ENCODE peak calls at places on chromosome 16, in five cellular contexts. Q is neural crest cell, D is BJ, Y is pancreas, J is AG10803. O is an unnamed sample.

GRCh38 chr16:89505204-89506112 is 2.7 kb upstream of the SPG7 start:
- DNase-seq in Q (no peak), D (no peak), Y (peak; percentile 83), J (peak; percentile 72), O (peak; percentile 97)

GRCh38 chr16:84044108-84044488 is 1.5 kb upstream of the SLC38A8 start:
- DNase-seq in Q (no peak), D (no peak), Y (no peak), J (peak; percentile 21), O (peak; percentile 28)

GRCh38 chr16:3145151-3145550 is 10.3 kb downstream of the ZNF213 start:
- DNase-seq in Q (no peak), D (no peak), Y (no peak), J (no peak), O (no peak)

GRCh38 chr16:47034455-47034854 is 61.0 kb upstream of the DNAJA2 start:
- DNase-seq in Q (no peak), D (no peak), Y (no peak), J (no peak), O (no peak)

GRCh38 chr16:27252206-27252585 is 16.4 kb downstream of the NSMCE1 start:
- DNase-seq in Q (no peak), D (no peak), Y (no peak), J (no peak), O (no peak)

GRCh38 chr16:81158964-81159363 is 62.8 kb upstream of the GCSH start:
- DNase-seq in Q (no peak), D (no peak), Y (no peak), J (no peak), O (no peak)

GRCh38 chr16:13665876-13666275 is 254.1 kb upstream of the ERCC4 start:
- DNase-seq in Q (no peak), D (no peak), Y (no peak), J (no peak), O (no peak)

GRCh38 chr16:31354394-31355291 is at the start of gene ITGAX:
- DNase-seq in Q (no peak), D (no peak), Y (peak; percentile 72), J (no peak), O (peak; percentile 96)

GRCh38 chr16:23952128-23953041 is 116.6 kb downstream of the PRKCB start:
- DNase-seq in Q (no peak), D (peak; percentile 5), Y (peak; percentile 26), J (no peak), O (peak; percentile 86)

GRCh38 chr16:29729116-29729521 is 16.7 kb downstream of the C16orf54 start:
- DNase-seq in Q (no peak), D (no peak), Y (no peak), J (peak; percentile 56), O (no peak)

GRCh38 chr16:8868272-8869211 is at the start of gene CARHSP1:
- DNase-seq in Q (peak; percentile 81), D (peak; percentile 29), Y (peak; percentile 85), J (peak; percentile 83), O (peak; percentile 87)

GRCh38 chr16:8867483-8868271 is 1.1 kb downstream of the CARHSP1 start:
- DNase-seq in Q (no peak), D (no peak), Y (peak; percentile 62), J (no peak), O (peak; percentile 51)

GRCh38 chr16:8872071-8872470 is 3.3 kb upstream of the CARHSP1 start:
- DNase-seq in Q (no peak), D (no peak), Y (no peak), J (no peak), O (no peak)

GRCh38 chr16:8866884-8867482 is 1.8 kb downstream of the CARHSP1 start:
- DNase-seq in Q (no peak), D (no peak), Y (no peak), J (no peak), O (no peak)

GRCh38 chr16:8869212-8869987 is 594 bp upstream of the CARHSP1 start:
- DNase-seq in Q (no peak), D (no peak), Y (no peak), J (no peak), O (peak; percentile 34)
- TF ChIP-seq CTCF in Q (no peak), D (peak; percentile 2), Y (no peak), J (no peak), O (peak; percentile 35)

GRCh38 chr16:67226804-67227566 is at the start of gene TMEM208:
- DNase-seq in Q (peak; percentile 98), D (peak; percentile 92), Y (peak; percentile 96), J (peak; percentile 98), O (peak; percentile 99)
- TF ChIP-seq CTCF in Q (no peak), D (peak; percentile 17), Y (no peak), J (peak; percentile 25), O (no peak)

DNA sequence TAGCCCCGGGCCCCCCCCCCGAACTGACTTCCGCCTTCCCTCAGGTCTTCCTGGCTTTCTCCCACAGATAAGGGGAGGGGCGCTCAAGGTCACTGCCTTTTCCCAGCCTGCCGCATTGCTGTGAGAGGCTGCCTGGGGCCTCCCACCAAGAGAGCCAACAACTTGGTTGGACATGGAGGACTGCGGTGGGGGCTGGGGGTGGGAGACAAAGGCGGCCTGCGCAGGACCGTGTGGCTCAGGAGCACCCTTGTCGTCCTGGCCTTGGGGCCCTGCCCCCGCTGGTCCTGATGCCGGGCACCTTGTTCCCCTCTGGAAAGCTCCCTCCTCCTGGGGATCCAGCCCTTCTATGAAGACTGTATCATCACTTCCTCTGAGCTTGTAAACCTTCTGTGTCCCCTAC is 105.6 kb upstream of the FOXF1 start:
- DNase-seq in Q (no peak), D (no peak), Y (no peak), J (no peak), O (no peak)
- TF ChIP-seq CTCF in Q (no peak), D (no peak), Y (no peak), J (no peak), O (no peak)

GRCh38 chr16:12081048-12081404 is 104.5 kb downstream of the SNX29 start:
- DNase-seq in Q (no peak), D (no peak), Y (no peak), J (no peak), O (peak; percentile 74)
- TF ChIP-seq CTCF in Q (no peak), D (no peak), Y (no peak), J (no peak), O (no peak)

DNA sequence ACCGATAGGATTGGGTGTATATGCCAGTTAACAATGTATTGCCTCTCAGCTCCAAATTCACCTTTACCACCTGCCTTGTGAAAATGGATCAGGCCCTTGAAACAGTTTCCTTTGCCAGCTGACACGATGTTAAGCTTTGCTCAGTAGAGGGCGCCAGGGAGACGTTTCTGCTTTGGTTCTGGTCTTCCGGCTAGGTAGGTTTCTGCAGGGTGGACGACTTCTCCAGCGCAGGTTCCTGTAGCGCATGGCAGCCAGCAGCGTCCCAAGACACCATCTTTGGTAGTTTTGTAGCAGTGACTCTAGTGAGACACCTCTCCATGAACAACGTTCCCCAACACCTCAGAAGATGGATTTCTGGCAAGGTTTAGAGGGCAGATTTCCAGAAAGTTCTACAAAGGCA is 24.0 kb downstream of the SYCE1L start:
- DNase-seq in Q (peak; percentile 19), D (no peak), Y (no peak), J (no peak), O (peak; percentile 48)
- TF ChIP-seq CTCF in Q (peak; percentile 50), D (peak; percentile 25), Y (no peak), J (peak; percentile 21), O (peak; percentile 63)